ENCODE peak calls at places on chromosomes 12 and 14, in ten cellular contexts. D is heart right ventricle; F is H7; W is HCEC 1CT; V is endothelial cell; K is neural crest cell; E is effector CD4-positive, alpha-beta T cell; L is amygdala; C is NCI-H510A treated with DMSO at 0.1 percent for 48 hours; H is progenitor cell of endocrine pancreas. J is an unnamed sample.

GRCh38 chr12:3342051-3342450 is 149.0 kb upstream of the PRMT8 start:
- DNase-seq in V (peak), L (peak), H (peak), D (peak), F (peak), K (peak), C (peak), E (no peak), W (peak), J (peak)

GRCh38 chr12:3225796-3226180 is 148.6 kb downstream of the TSPAN9 start:
- DNase-seq in H (no peak), F (no peak), D (no peak), L (no peak), E (no peak), K (no peak), C (no peak), W (no peak), V (no peak), J (no peak)

GRCh38 chr14:48275301-48275700 is 599.9 kb upstream of the MDGA2 start:
- DNase-seq in H (no peak), K (no peak), E (no peak), C (no peak), L (no peak), D (no peak), W (no peak), F (no peak), V (no peak), J (peak)

GRCh38 chr12:107984973-107985372 is 144.1 kb upstream of the WSCD2 start:
- DNase-seq in H (no peak), C (no peak), D (no peak), F (no peak), L (no peak), V (no peak), K (no peak), W (no peak), E (no peak), J (no peak)

GRCh38 chr12:76033116-76034001 is 1.8 kb upstream of the PHLDA1 start:
- DNase-seq in K (no peak), C (no peak), L (no peak), H (no peak), D (no peak), F (no peak), E (no peak), V (no peak), W (peak), J (no peak)

GRCh38 chr12:123741937-123742572 is 20.0 kb upstream of the DNAH10 start:
- DNase-seq in E (no peak), W (no peak), L (no peak), F (no peak), V (no peak), C (no peak), D (no peak), H (no peak), K (no peak), J (no peak)

GRCh38 chr14:101780390-101780789 is 18.9 kb downstream of the PPP2R5C start:
- DNase-seq in L (no peak), C (no peak), D (no peak), K (no peak), V (no peak), W (no peak), E (no peak), H (no peak), F (peak), J (no peak)

GRCh38 chr14:95871531-95871930 is 5.1 kb upstream of the TUNAR start:
- DNase-seq in D (no peak), F (no peak), E (no peak), H (no peak), V (no peak), C (peak), W (no peak), K (no peak), L (no peak), J (no peak)

GRCh38 chr14:90458536-90458935 is 61.7 kb downstream of the CALM1 start:
- DNase-seq in D (no peak), L (no peak), H (no peak), K (no peak), E (no peak), V (no peak), F (no peak), W (no peak), C (no peak), J (no peak)

GRCh38 chr14:77088219-77088618 is 9.8 kb upstream of the CIPC start:
- DNase-seq in H (peak), L (no peak), F (peak), E (no peak), W (no peak), K (no peak), V (no peak), D (no peak), C (peak), J (no peak)

GRCh38 chr14:92544051-92544730 is 30.6 kb downstream of the RIN3 start:
- DNase-seq in E (no peak), D (no peak), K (no peak), L (no peak), H (no peak), V (no peak), C (no peak), W (no peak), F (no peak), J (no peak)

GRCh38 chr14:101217972-101218371 is 314.4 kb upstream of the RTL1 start:
- DNase-seq in C (no peak), H (no peak), V (no peak), D (no peak), W (no peak), K (no peak), F (no peak), L (no peak), E (no peak), J (no peak)

GRCh38 chr14:50928002-50928635 is 16.2 kb downstream of the PYGL start:
- DNase-seq in F (no peak), E (no peak), K (no peak), V (no peak), H (no peak), C (no peak), L (no peak), W (peak), D (peak), J (no peak)

GRCh38 chr12:96033549-96034389 is 1.6 kb downstream of the LTA4H start:
- DNase-seq in K (no peak), H (no peak), C (no peak), V (no peak), W (no peak), E (no peak), F (no peak), D (no peak), L (no peak), J (no peak)

GRCh38 chr14:88895116-88895515 is 70.7 kb downstream of the TTC8 start:
- DNase-seq in H (no peak), V (no peak), C (no peak), F (no peak), L (no peak), E (no peak), D (no peak), W (peak), K (no peak), J (no peak)

GRCh38 chr14:21825147-21825743 is 151.6 kb upstream of the OR4E1 start:
- DNase-seq in H (no peak), F (peak), K (peak), L (no peak), V (peak), W (peak), D (no peak), E (peak), C (no peak), J (no peak)

GRCh38 chr14:87468531-87468930 is 524.5 kb downstream of the GALC start:
- DNase-seq in V (no peak), C (no peak), H (no peak), E (no peak), F (no peak), K (no peak), D (no peak), L (no peak), W (no peak), J (no peak)

GRCh38 chr12:131692431-131692830 is 18.5 kb upstream of the SFSWAP start:
- DNase-seq in W (no peak), K (no peak), L (no peak), C (no peak), H (no peak), E (no peak), V (no peak), D (no peak), F (peak), J (no peak)

GRCh38 chr14:74049886-74050495 is 30.8 kb downstream of the BBOF1 start:
- DNase-seq in F (no peak), H (no peak), L (no peak), V (no peak), D (no peak), C (no peak), E (no peak), K (no peak), W (no peak), J (no peak)

GRCh38 chr12:116303929-116304328 is 26.4 kb upstream of the MED13L start:
- DNase-seq in K (no peak), C (no peak), W (peak), V (no peak), L (no peak), H (no peak), E (no peak), D (no peak), F (no peak), J (no peak)

GRCh38 chr12:26121323-26121740 is 3.5 kb downstream of the BHLHE41 start:
- DNase-seq in K (no peak), H (no peak), C (no peak), L (no peak), D (no peak), V (no peak), W (no peak), F (peak), E (no peak), J (no peak)

GRCh38 chr14:73723799-73724621 is 9.8 kb upstream of the PNMA1 start:
- DNase-seq in E (no peak), W (peak), C (no peak), D (peak), F (peak), L (no peak), K (no peak), H (no peak), V (no peak), J (no peak)